ENCODE peak calls at places on chromosomes 7 and 10, in five cellular contexts. U is Calu3; P is activated CD8-positive, alpha-beta T cell treated with anti-CD3 and anti-CD28 coated beads for 36 hours; K is HFFc6; N is OCI-LY7. O is an unnamed sample.

GRCh38 chr10:4372601-4373000 is 453.4 kb upstream of the AKR1E2 start:
- DNase-seq in U (no peak), P (no peak), K (peak; percentile 96), N (no peak), O (no peak)

GRCh38 chr10:95741807-95742528 is 14.0 kb upstream of the ENTPD1 start:
- DNase-seq in U (no peak), P (peak; percentile 6), K (no peak), N (peak; percentile 54), O (peak; percentile 49)

GRCh38 chr10:11148638-11149037 is 131.0 kb downstream of the CELF2 start:
- DNase-seq in U (no peak), P (no peak), K (no peak), N (no peak), O (no peak)

GRCh38 chr10:33735463-33735862 is 401.0 kb upstream of the NRP1 start:
- DNase-seq in U (no peak), P (no peak), K (peak; percentile 42), N (no peak), O (no peak)

GRCh38 chr7:113730309-113730955 is 188.4 kb downstream of the PPP1R3A start:
- DNase-seq in U (no peak), P (no peak), K (no peak), N (no peak), O (no peak)

GRCh38 chr7:151107882-151108281 is 21.6 kb downstream of the AGAP3 start:
- DNase-seq in U (no peak), P (no peak), K (no peak), N (no peak), O (no peak)

GRCh38 chr7:519974-520458 is 370 bp upstream of the PDGFA start:
- DNase-seq in U (peak; percentile 80), P (peak; percentile 27), K (peak; percentile 35), N (no peak), O (peak; percentile 72)

GRCh38 chr7:91850455-91850854 is 30.0 kb downstream of the MTERF1 start:
- DNase-seq in U (no peak), P (no peak), K (peak; percentile 16), N (no peak), O (no peak)

GRCh38 chr7:23072043-23072442 is 33.5 kb upstream of the KLHL7 start:
- DNase-seq in U (no peak), P (no peak), K (peak; percentile 23), N (peak; percentile 24), O (no peak)

GRCh38 chr10:639751-640672 is 49.5 kb downstream of the DIP2C start:
- DNase-seq in U (no peak), P (no peak), K (no peak), N (no peak), O (no peak)

GRCh38 chr7:129240119-129240815 is 15.4 kb downstream of the AHCYL2 start:
- DNase-seq in U (no peak), P (no peak), K (no peak), N (no peak), O (no peak)

GRCh38 chr7:154640266-154640865 is 362.6 kb downstream of the PAXIP1 start:
- DNase-seq in U (no peak), P (no peak), K (no peak), N (no peak), O (no peak)

GRCh38 chr7:157444011-157444842 is 107.4 kb downstream of the DNAJB6 start:
- DNase-seq in U (no peak), P (no peak), K (no peak), N (no peak), O (no peak)

GRCh38 chr7:46527360-46527759 is 606.3 kb upstream of the IGFBP3 start:
- DNase-seq in U (no peak), P (no peak), K (no peak), N (no peak), O (no peak)

GRCh38 chr10:6411424-6411823 is 168.7 kb downstream of the PRKCQ start:
- DNase-seq in U (no peak), P (no peak), K (no peak), N (no peak), O (no peak)

GRCh38 chr10:69861251-69862240 is 59.8 kb downstream of the COL13A1 start:
- DNase-seq in U (peak; percentile 80), P (peak; percentile 21), K (peak; percentile 89), N (peak; percentile 25), O (no peak)

GRCh38 chr7:2315787-2316186 is 1.5 kb upstream of the SNX8 start:
- DNase-seq in U (no peak), P (no peak), K (no peak), N (no peak), O (no peak)

GRCh38 chr10:75211007-75211735 is 575 bp downstream of the VDAC2 start:
- DNase-seq in U (peak; percentile 25), P (peak; percentile 65), K (peak; percentile 51), N (peak; percentile 47), O (peak; percentile 44)

GRCh38 chr7:29193316-29194205 is 1.0 kb upstream of the CHN2 start:
- DNase-seq in U (no peak), P (no peak), K (no peak), N (no peak), O (no peak)

GRCh38 chr7:2723138-2723850 is 35.3 kb downstream of the AMZ1 start:
- DNase-seq in U (no peak), P (peak; percentile 1), K (no peak), N (no peak), O (no peak)

GRCh38 chr7:47233996-47234395 is 347.9 kb downstream of the TNS3 start:
- DNase-seq in U (no peak), P (no peak), K (no peak), N (no peak), O (no peak)

GRCh38 chr10:36336315-36336714 is 694.2 kb upstream of the FZD8 start:
- DNase-seq in U (no peak), P (no peak), K (no peak), N (no peak), O (no peak)

GRCh38 chr10:1666147-1666546 is 71.2 kb downstream of the ADARB2 start:
- DNase-seq in U (no peak), P (no peak), K (no peak), N (no peak), O (no peak)

GRCh38 chr7:24885305-24885704 is 94.7 kb downstream of the OSBPL3 start:
- DNase-seq in U (no peak), P (no peak), K (no peak), N (no peak), O (no peak)

GRCh38 chr7:106063039-106063438 is 49.1 kb downstream of the SYPL1 start:
- DNase-seq in U (no peak), P (no peak), K (no peak), N (no peak), O (no peak)

GRCh38 chr7:134669388-134669787 is 22.7 kb downstream of the BPGM start:
- DNase-seq in U (no peak), P (no peak), K (no peak), N (no peak), O (no peak)

GRCh38 chr10:84118395-84119006 is 20.8 kb upstream of the GHITM start:
- DNase-seq in U (no peak), P (no peak), K (no peak), N (no peak), O (no peak)

GRCh38 chr10:84117683-84118394 is 21.5 kb upstream of the GHITM start:
- DNase-seq in U (no peak), P (no peak), K (no peak), N (no peak), O (no peak)

GRCh38 chr10:84108797-84109196 is 30.5 kb upstream of the GHITM start:
- DNase-seq in U (no peak), P (no peak), K (no peak), N (no peak), O (no peak)

GRCh38 chr10:84114088-84114667 is 25.1 kb upstream of the GHITM start:
- DNase-seq in U (no peak), P (no peak), K (no peak), N (peak; percentile 3), O (no peak)
- TF ChIP-seq CTCF in U (no peak), P (no peak), K (peak; percentile 54), N (peak; percentile 55), O (peak; percentile 37)

GRCh38 chr7:70044525-70044924 is 446.2 kb downstream of the AUTS2 start:
- DNase-seq in U (no peak), P (no peak), K (no peak), N (no peak), O (no peak)

GRCh38 chr7:70044064-70044463 is 445.8 kb downstream of the AUTS2 start:
- DNase-seq in U (no peak), P (no peak), K (no peak), N (no peak), O (no peak)

GRCh38 chr7:70043139-70043538 is 444.9 kb downstream of the AUTS2 start:
- DNase-seq in U (no peak), P (no peak), K (no peak), N (no peak), O (no peak)

GRCh38 chr7:70040971-70041766 is 442.9 kb downstream of the AUTS2 start:
- DNase-seq in U (no peak), P (no peak), K (no peak), N (peak; percentile 28), O (no peak)

DNA sequence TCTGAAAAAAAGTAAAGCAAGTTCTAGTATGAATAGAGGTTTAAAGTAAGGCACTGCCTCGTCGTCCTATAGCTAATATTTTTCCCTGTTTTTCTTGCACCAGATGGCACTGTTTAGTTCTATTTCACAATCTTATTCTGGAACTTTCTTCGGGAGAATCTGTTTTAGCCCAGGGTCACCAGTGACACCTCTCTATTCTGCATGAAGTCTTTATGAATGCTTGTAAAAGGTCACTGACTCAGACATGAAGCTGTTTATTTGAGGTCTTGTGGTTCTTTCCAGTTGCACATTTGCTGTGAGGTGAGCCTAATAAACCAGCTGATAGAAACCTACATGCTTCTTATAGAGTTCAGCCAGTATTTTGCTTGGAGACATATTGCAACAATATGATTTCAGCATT is 444.3 kb downstream of the AUTS2 start:
- DNase-seq in U (no peak), P (no peak), K (no peak), N (no peak), O (no peak)
- TF ChIP-seq CTCF in U (no peak), P (no peak), K (no peak), N (peak; percentile 37), O (no peak)

GRCh38 chr10:109324721-109325120 is 598.6 kb downstream of the XPNPEP1 start:
- DNase-seq in U (no peak), P (no peak), K (no peak), N (no peak), O (no peak)

GRCh38 chr10:109327266-109327665 is 596.0 kb downstream of the XPNPEP1 start:
- DNase-seq in U (no peak), P (no peak), K (peak; percentile 65), N (no peak), O (no peak)

GRCh38 chr10:109328001-109328400 is 595.3 kb downstream of the XPNPEP1 start:
- DNase-seq in U (no peak), P (no peak), K (no peak), N (no peak), O (no peak)
- TF ChIP-seq CTCF in U (no peak), P (no peak), K (no peak), N (no peak), O (no peak)

DNA sequence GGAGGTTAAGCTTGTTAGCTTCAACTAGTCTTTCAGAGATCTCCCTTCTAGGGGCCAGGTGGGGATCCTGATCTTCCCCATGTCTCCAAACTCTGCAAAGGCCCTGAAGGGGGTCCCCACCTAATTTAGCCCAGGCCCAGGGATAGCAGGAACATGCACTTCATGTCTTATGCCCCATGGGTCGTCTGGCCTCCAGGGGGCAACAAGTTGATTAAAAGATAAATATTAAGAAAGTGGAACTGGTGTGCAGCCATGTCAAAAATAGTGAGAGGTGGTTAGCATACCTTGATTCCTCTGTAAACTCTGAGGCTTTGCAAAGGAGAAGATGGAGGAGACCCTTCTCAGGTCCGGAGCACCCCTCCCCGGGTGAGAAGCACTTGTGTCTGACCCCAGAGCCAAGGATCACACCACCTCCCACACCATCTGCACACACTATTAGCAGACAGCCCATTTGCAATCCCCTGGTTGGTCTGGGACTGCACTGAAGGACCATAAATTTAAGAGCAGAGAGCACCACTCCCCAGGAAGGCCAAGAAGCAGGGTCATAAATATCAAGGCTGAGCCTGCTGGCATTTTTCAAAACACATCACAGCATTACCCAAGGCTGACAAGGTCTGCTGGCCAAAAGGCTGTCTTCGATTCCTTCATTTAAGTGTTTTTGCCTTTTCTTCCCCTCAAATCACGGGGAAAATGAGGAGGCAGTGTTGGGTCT is 44.2 kb upstream of the LRRC18 start:
- DNase-seq in U (no peak), P (no peak), K (no peak), N (peak; percentile 60), O (no peak)
- TF ChIP-seq CTCF in U (no peak), P (no peak), K (peak; percentile 27), N (peak; percentile 71), O (no peak)